ENCODE peak calls at places on chromosomes 3 and 15, in five cellular contexts. X, P, Y, L and F are unnamed samples.

GRCh38 chr15:89916660-89917059 is 3.9 kb upstream of the ARPIN start:
- ATAC-seq in Y (no peak), L (no peak), X (no peak), P (no peak), F (no peak)

GRCh38 chr3:153338487-153338886 is 176.5 kb downstream of the RAP2B start:
- ATAC-seq in X (no peak), L (peak), Y (no peak), P (peak), F (no peak)

GRCh38 chr3:187843654-187844053 is 98.4 kb upstream of the BCL6 start:
- ATAC-seq in X (no peak), Y (no peak), L (peak), P (no peak), F (no peak)

GRCh38 chr15:25795061-25795460 is 68.1 kb downstream of the ATP10A start:
- ATAC-seq in X (no peak), P (no peak), Y (no peak), L (no peak), F (no peak)

GRCh38 chr3:29324180-29324651 is 43.3 kb downstream of the RBMS3 start:
- ATAC-seq in P (peak), Y (peak), X (peak), L (peak), F (peak)

GRCh38 chr15:66833372-66833771 is 131.3 kb downstream of the SMAD6 start:
- ATAC-seq in X (no peak), Y (no peak), L (no peak), P (peak), F (no peak)

GRCh38 chr15:53213336-53213735 is 423.2 kb upstream of the ONECUT1 start:
- ATAC-seq in Y (no peak), P (no peak), X (no peak), L (no peak), F (no peak)

GRCh38 chr3:189144645-189145044 is 27.1 kb upstream of the TPRG1 start:
- ATAC-seq in P (peak), L (peak), X (peak), Y (peak), F (peak)

GRCh38 chr3:107208100-107208499 is 169.1 kb upstream of the CCDC54 start:
- ATAC-seq in Y (peak), X (no peak), L (peak), P (peak), F (peak)

GRCh38 chr3:14647976-14648955 is 3.3 kb upstream of the CCDC174 start:
- ATAC-seq in P (no peak), Y (no peak), X (no peak), L (no peak), F (no peak)

GRCh38 chr3:4211610-4212009 is 91.6 kb upstream of the SETMAR start:
- ATAC-seq in Y (no peak), P (no peak), X (no peak), L (no peak), F (no peak)

GRCh38 chr15:65846120-65846519 is 23.2 kb upstream of the RAB11A start:
- ATAC-seq in Y (no peak), X (no peak), P (no peak), L (no peak), F (no peak)

GRCh38 chr15:98853161-98853560 is 154.4 kb downstream of the PGPEP1L start:
- ATAC-seq in Y (peak), P (peak), L (peak), X (peak), F (peak)

GRCh38 chr3:40337136-40338108 is 27.9 kb downstream of the EIF1B start:
- ATAC-seq in X (no peak), Y (no peak), P (no peak), L (no peak), F (no peak)

GRCh38 chr3:294096-294495 is 97.5 kb downstream of the CHL1 start:
- ATAC-seq in L (no peak), X (no peak), P (peak), Y (no peak), F (no peak)

GRCh38 chr3:71958533-71958932 is 173.6 kb upstream of the PROK2 start:
- ATAC-seq in Y (no peak), P (no peak), L (no peak), X (no peak), F (no peak)

GRCh38 chr15:62445244-62445643 is 280.2 kb upstream of the C2CD4B start:
- ATAC-seq in Y (no peak), P (no peak), X (no peak), L (no peak), F (no peak)

GRCh38 chr3:117846238-117846637 is 1136.7 kb downstream of the TUSC7 start:
- ATAC-seq in L (no peak), Y (no peak), P (peak), X (no peak), F (no peak)

GRCh38 chr3:169243122-169243521 is 420.4 kb downstream of the MECOM start:
- ATAC-seq in X (no peak), Y (peak), P (peak), L (peak), F (no peak)

GRCh38 chr3:195856410-195857084 is 44.8 kb upstream of the MUC4 start:
- ATAC-seq in L (no peak), Y (no peak), X (no peak), P (no peak), F (no peak)

GRCh38 chr3:57158813-57159678 is 6.1 kb downstream of the IL17RD start:
- ATAC-seq in L (no peak), X (peak), P (no peak), Y (no peak), F (no peak)

GRCh38 chr3:121895121-121895520 is 920 bp downstream of the SLC15A2 start:
- ATAC-seq in Y (no peak), L (no peak), P (peak), X (no peak), F (no peak)

GRCh38 chr15:41523097-41523496 is 9.5 kb upstream of the LTK start:
- ATAC-seq in Y (no peak), L (no peak), P (peak), X (no peak), F (no peak)

GRCh38 chr3:42191443-42191747 is 74.6 kb downstream of the CCK start:
- ATAC-seq in X (no peak), Y (no peak), P (no peak), L (peak), F (no peak)

GRCh38 chr3:50356553-50356952 is 2.8 kb downstream of the TMEM115 start:
- ATAC-seq in L (no peak), Y (peak), P (peak), X (no peak), F (no peak)

GRCh38 chr3:4522962-4523361 is 29.8 kb downstream of the ITPR1 start:
- ATAC-seq in X (no peak), P (no peak), Y (no peak), L (no peak), F (no peak)

GRCh38 chr15:39874890-39875549 is 45.0 kb downstream of the GPR176 start:
- ATAC-seq in L (no peak), Y (no peak), P (peak), X (no peak), F (no peak)

GRCh38 chr15:34358367-34358766 is 8.6 kb downstream of the LPCAT4 start:
- ATAC-seq in P (no peak), Y (no peak), L (no peak), X (no peak), F (no peak)

GRCh38 chr3:139434764-139435291 is 41.5 kb downstream of the RBP2 start:
- ATAC-seq in Y (no peak), X (no peak), L (peak), P (peak), F (peak)

GRCh38 chr15:62809106-62809967 is 233.2 kb upstream of the TPM1 start:
- ATAC-seq in Y (no peak), X (no peak), P (no peak), L (no peak), F (no peak)

GRCh38 chr15:98513428-98513991 is 134.8 kb upstream of the IGF1R start:
- ATAC-seq in Y (no peak), X (no peak), P (no peak), L (no peak), F (no peak)

GRCh38 chr15:63380828-63381282 is 791 bp downstream of the CA12 start:
- ATAC-seq in X (no peak), P (no peak), Y (no peak), L (no peak), F (no peak)

GRCh38 chr3:187185759-187186158 is 11.5 kb upstream of the RTP1 start:
- ATAC-seq in Y (no peak), X (no peak), L (no peak), P (no peak), F (no peak)

GRCh38 chr3:41972802-41973201 is 10.9 kb upstream of the ULK4 start:
- ATAC-seq in X (no peak), Y (no peak), P (no peak), L (no peak), F (no peak)

GRCh38 chr3:146111337-146111736 is 49.6 kb downstream of the PLOD2 start:
- ATAC-seq in L (no peak), Y (no peak), P (no peak), X (no peak), F (no peak)

GRCh38 chr3:132203889-132204596 is 113.2 kb upstream of the ACP3 start:
- ATAC-seq in X (no peak), L (no peak), P (no peak), Y (no peak), F (no peak)

GRCh38 chr3:2635511-2635910 is 474.7 kb downstream of the IL5RA start:
- ATAC-seq in L (no peak), P (no peak), Y (no peak), X (no peak), F (no peak)